ENCODE peak calls at places on chromosomes 6 and 20, in five cellular contexts. F is adrenal gland, D is brain microvascular endothelial cell, V is mammary epithelial cell, B is lung. R is an unnamed sample.

GRCh38 chr6:140670013-140670412 is 1295.6 kb upstream of the CITED2 start:
- DNase-seq in D (no peak), B (no peak), V (peak; percentile 32), F (no peak), R (no peak)

GRCh38 chr6:129731396-129731795 is 21.4 kb upstream of the ARHGAP18 start:
- DNase-seq in B (no peak), F (no peak), D (no peak), V (no peak), R (no peak)

GRCh38 chr20:51014797-51015722 is 7.8 kb downstream of the KCNG1 start:
- DNase-seq in V (peak; percentile 35), F (peak; percentile 75), B (no peak), D (peak; percentile 62), R (peak; percentile 60)

GRCh38 chr6:78835817-78836216 is 31.5 kb upstream of the IRAK1BP1 start:
- DNase-seq in B (no peak), V (peak; percentile 9), D (no peak), F (no peak), R (no peak)

GRCh38 chr20:41386502-41387427 is 20.1 kb upstream of the EMILIN3 start:
- DNase-seq in V (no peak), D (no peak), B (no peak), F (no peak), R (no peak)

GRCh38 chr6:168340819-168341218 is 21.2 kb upstream of the DACT2 start:
- DNase-seq in D (no peak), F (no peak), B (no peak), V (no peak), R (no peak)

GRCh38 chr20:35991142-35991771 is 22.9 kb downstream of the CNBD2 start:
- DNase-seq in B (no peak), D (peak; percentile 38), V (no peak), F (no peak), R (peak; percentile 29)

GRCh38 chr6:37777272-37777736 is 42.2 kb upstream of the ZFAND3 start:
- DNase-seq in V (no peak), F (no peak), B (no peak), D (no peak), R (no peak)

GRCh38 chr20:10578607-10579006 is 95.2 kb downstream of the JAG1 start:
- DNase-seq in D (no peak), B (no peak), F (no peak), V (peak; percentile 90), R (no peak)

GRCh38 chr20:11894072-11894471 is 23.6 kb upstream of the BTBD3 start:
- DNase-seq in F (no peak), B (no peak), D (no peak), V (peak; percentile 48), R (no peak)

GRCh38 chr6:36118550-36119107 is 11.7 kb upstream of the MAPK13 start:
- DNase-seq in D (no peak), B (peak; percentile 54), F (no peak), V (peak; percentile 48), R (no peak)

GRCh38 chr20:53399592-53400335 is 193.9 kb downstream of the ZNF217 start:
- DNase-seq in V (no peak), F (no peak), D (no peak), B (peak; percentile 72), R (peak; percentile 18)

GRCh38 chr20:13131688-13132087 is 89.4 kb upstream of the ISM1 start:
- DNase-seq in B (no peak), V (no peak), F (no peak), D (no peak), R (no peak)

GRCh38 chr20:51022803-51023616 is at the start of gene KCNG1:
- DNase-seq in B (peak; percentile 45), D (peak; percentile 63), F (peak; percentile 77), V (peak; percentile 76), R (peak; percentile 83)

GRCh38 chr6:124433369-124434064 is 528.7 kb upstream of the RNF217 start:
- DNase-seq in D (no peak), V (no peak), F (no peak), B (no peak), R (no peak)

GRCh38 chr6:14450133-14451040 is 332.8 kb downstream of the CD83 start:
- DNase-seq in F (no peak), V (no peak), D (no peak), B (no peak), R (no peak)

GRCh38 chr20:15297059-15297875 is 959.9 kb upstream of the FLRT3 start:
- DNase-seq in B (peak; percentile 52), V (peak; percentile 64), F (no peak), D (no peak), R (no peak)

GRCh38 chr6:13248053-13248452 is 80.3 kb downstream of the TBC1D7 start:
- DNase-seq in B (no peak), F (no peak), D (peak; percentile 18), V (peak; percentile 86), R (no peak)

GRCh38 chr6:99879431-99879830 is 114.6 kb downstream of the MCHR2 start:
- DNase-seq in V (no peak), B (no peak), D (no peak), F (no peak), R (no peak)

GRCh38 chr6:131976545-131977061 is 25.4 kb upstream of the CCN2 start:
- DNase-seq in D (peak; percentile 93), F (no peak), V (no peak), B (no peak), R (no peak)

GRCh38 chr6:159969921-159970320 is 1.0 kb downstream of the IGF2R start:
- DNase-seq in F (peak; percentile 86), B (peak; percentile 69), V (peak; percentile 63), D (peak; percentile 79), R (peak; percentile 60)

GRCh38 chr6:142685852-142686718 is 258.9 kb downstream of the HIVEP2 start:
- DNase-seq in D (no peak), F (no peak), V (no peak), B (no peak), R (no peak)

GRCh38 chr20:15191082-15191723 is 853.8 kb upstream of the FLRT3 start:
- DNase-seq in D (no peak), B (no peak), V (no peak), F (no peak), R (no peak)

GRCh38 chr20:62726276-62726675 is 17.6 kb downstream of the NTSR1 start:
- DNase-seq in D (no peak), B (no peak), F (no peak), V (no peak), R (no peak)

GRCh38 chr6:149938571-149939462 is 3.0 kb upstream of the ULBP2 start:
- DNase-seq in F (no peak), D (no peak), B (no peak), V (no peak), R (no peak)

GRCh38 chr6:156396791-156397418 is 380.3 kb upstream of the ARID1B start:
- DNase-seq in F (no peak), B (no peak), D (no peak), V (no peak), R (no peak)

GRCh38 chr20:29878777-29879442 is 1378.6 kb upstream of the DEFB115 start:
- DNase-seq in B (no peak), F (no peak), V (no peak), D (no peak), R (no peak)

GRCh38 chr6:126937426-126937825 is 181.0 kb upstream of the RSPO3 start:
- DNase-seq in B (no peak), D (no peak), F (no peak), V (no peak), R (no peak)

GRCh38 chr6:36035240-36035639 is 7.6 kb downstream of the MAPK14 start:
- DNase-seq in V (no peak), F (no peak), B (no peak), D (no peak), R (no peak)

GRCh38 chr6:136063095-136063494 is 187.0 kb downstream of the MTFR2 start:
- DNase-seq in D (peak; percentile 56), B (no peak), V (no peak), F (no peak), R (no peak)

GRCh38 chr6:31578461-31579118 is 3.2 kb downstream of the TNF start:
- DNase-seq in V (peak; percentile 95), F (no peak), D (no peak), B (no peak), R (no peak)

GRCh38 chr6:28269492-28269891 is 2.5 kb downstream of the ZSCAN26 start:
- DNase-seq in V (peak; percentile 83), B (no peak), F (no peak), D (peak; percentile 61), R (peak; percentile 32)

GRCh38 chr6:32689531-32690505 is 23.4 kb upstream of the HLA-DQB1 start:
- DNase-seq in B (no peak), D (peak; percentile 15), F (no peak), V (no peak), R (no peak)

DNA sequence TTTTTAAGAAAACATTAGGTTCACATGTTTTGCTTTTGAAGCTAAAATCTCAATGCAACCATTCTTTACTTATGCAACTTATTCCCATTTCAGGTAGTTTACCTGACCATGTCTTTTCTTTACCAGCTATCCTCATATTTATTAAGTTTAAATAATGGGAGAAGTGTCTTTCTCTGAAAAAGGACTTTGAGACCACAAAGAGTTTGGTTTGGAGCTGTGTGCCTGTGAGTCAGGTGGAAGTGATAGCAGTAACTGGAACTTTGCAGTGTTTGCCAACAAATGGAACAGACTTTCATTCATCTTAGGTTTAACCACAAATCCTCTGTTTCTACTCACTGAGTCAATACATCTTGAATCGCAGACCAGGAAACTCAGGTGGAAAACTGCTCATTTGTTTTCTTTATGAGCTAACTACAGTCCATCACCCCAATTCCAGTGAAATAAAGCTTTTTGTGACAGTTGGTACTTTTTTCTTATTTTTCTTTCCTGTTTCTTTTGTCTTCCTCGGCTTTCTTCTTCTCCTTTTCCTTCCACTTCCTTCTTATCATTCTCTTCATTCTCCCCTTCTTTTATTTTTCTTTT is 148.3 kb upstream of the RIN2 start:
- DNase-seq in D (no peak), F (no peak), B (no peak), V (peak; percentile 90), R (no peak)
- H3K27me3 ChIP-seq in D (no peaks in the 10 kb centered on the region), F (no peaks in the 10 kb centered on the region), B (no peaks in the 10 kb centered on the region), V (no peaks in the 10 kb centered on the region), R (no peaks in the 10 kb centered on the region)

DNA sequence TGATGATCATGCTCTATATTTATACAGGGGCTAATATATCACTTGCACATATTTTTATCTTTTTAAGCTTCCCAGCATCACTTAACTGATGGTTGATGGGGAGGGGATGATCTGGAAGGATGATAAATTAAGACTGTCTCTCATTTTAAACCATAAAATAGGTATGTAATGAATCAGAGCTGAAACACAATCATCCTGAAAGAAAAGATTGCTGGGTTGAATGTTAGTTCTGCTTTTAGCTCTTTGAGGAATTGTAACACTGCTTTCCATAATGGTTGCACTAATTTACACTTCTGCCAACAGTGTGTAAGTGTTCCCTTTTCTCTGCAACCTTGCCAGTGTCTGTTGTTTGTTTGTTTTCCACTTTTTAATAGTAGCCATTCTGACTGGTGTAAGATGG is 169.7 kb upstream of the ECI2 start:
- DNase-seq in V (no peak), F (no peak), B (no peak), D (no peak), R (no peak)
- H3K27me3 ChIP-seq in V (no peaks in the 10 kb centered on the region), F (no peaks in the 10 kb centered on the region), B (no peaks in the 10 kb centered on the region), D (no peaks in the 10 kb centered on the region), R (no peaks in the 10 kb centered on the region)

DNA sequence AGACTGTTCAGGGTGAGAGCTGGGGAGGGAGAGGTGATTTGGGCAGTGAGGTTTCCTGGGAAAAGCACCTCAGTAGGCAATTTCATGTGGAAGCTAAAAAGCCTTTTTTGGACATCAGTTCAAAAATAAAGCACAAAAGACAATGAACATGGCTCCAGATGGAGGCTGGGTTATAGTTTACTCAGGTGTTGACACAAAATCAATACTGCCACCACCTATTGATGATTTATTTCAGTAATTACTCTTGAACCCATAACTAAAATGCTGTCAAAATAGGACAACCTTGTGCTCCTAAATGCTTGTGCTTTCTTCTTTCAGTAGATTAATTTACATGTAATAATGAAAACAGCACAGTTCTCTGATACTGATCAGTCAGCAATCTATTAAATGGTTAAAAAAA is 333.3 kb downstream of the SAMD5 start:
- DNase-seq in V (no peak), F (no peak), D (no peak), B (no peak), R (no peak)
- H3K27me3 ChIP-seq in V (no peaks in the 10 kb centered on the region), F (no peaks in the 10 kb centered on the region), D (no peaks in the 10 kb centered on the region), B (no peaks in the 10 kb centered on the region), R (no peaks in the 10 kb centered on the region)

GRCh38 chr6:397056-397455 is 5.5 kb downstream of the IRF4 start:
- DNase-seq in B (no peak), D (no peak), F (no peak), V (no peak), R (no peak)
- H3K27me3 ChIP-seq in B (peaks cover 8% of the 10 kb centered on the region), D (peaks cover 42% of the 10 kb centered on the region), F (peaks cover 24% of the 10 kb centered on the region), V (peaks cover 28% of the 10 kb centered on the region), R (peaks cover 32% of the 10 kb centered on the region)

R was measured in MG63.